ENCODE peak calls at places on chromosomes 5 and 9, in nine cellular contexts. One of them, this sample, is unnamed.

GRCh38 chr9:117247271-117247670 is 167.6 kb downstream of the ASTN2 start:
- DNase-seq in stimulated activated CD4-positive, alpha-beta T cell treated with anti-CD3 and anti-CD28 coated beads, Interleukin-1b, Interleukin-23, amount 100 ng/mL, for 24 hours: no peak
- DNase-seq in tibial artery: no peak
- DNase-seq in mucosa of descending colon: no peak
- DNase-seq in activated CD8-positive, alpha-beta memory T cell treated with anti-CD3 and anti-CD28 coated beads, Interleukin-2, amount 50 U/mL, for 4 hours: no peak
- DNase-seq in testis: peak; percentile 29
- DNase-seq in T-helper 2 cell: no peak
- DNase-seq in NCI-H2081 treated with DMSO at 0.1 percent for 48 hours: no peak
- DNase-seq in kidney glomerular epithelial cell: peak; percentile 2
- DNase-seq in this sample: no peak

GRCh38 chr9:123784513-123784912 is 145.4 kb downstream of the DENND1A start:
- DNase-seq in T-helper 2 cell: no peak
- DNase-seq in stimulated activated CD4-positive, alpha-beta T cell treated with anti-CD3 and anti-CD28 coated beads, Interleukin-1b, Interleukin-23, amount 100 ng/mL, for 24 hours: no peak
- DNase-seq in kidney glomerular epithelial cell: no peak
- DNase-seq in NCI-H2081 treated with DMSO at 0.1 percent for 48 hours: no peak
- DNase-seq in mucosa of descending colon: no peak
- DNase-seq in tibial artery: no peak
- DNase-seq in testis: no peak
- DNase-seq in activated CD8-positive, alpha-beta memory T cell treated with anti-CD3 and anti-CD28 coated beads, Interleukin-2, amount 50 U/mL, for 4 hours: no peak
- DNase-seq in this sample: no peak

GRCh38 chr5:5598547-5599113 is 176.2 kb downstream of the ICE1 start:
- DNase-seq in mucosa of descending colon: no peak
- DNase-seq in tibial artery: no peak
- DNase-seq in testis: no peak
- DNase-seq in NCI-H2081 treated with DMSO at 0.1 percent for 48 hours: no peak
- DNase-seq in activated CD8-positive, alpha-beta memory T cell treated with anti-CD3 and anti-CD28 coated beads, Interleukin-2, amount 50 U/mL, for 4 hours: no peak
- DNase-seq in T-helper 2 cell: no peak
- DNase-seq in stimulated activated CD4-positive, alpha-beta T cell treated with anti-CD3 and anti-CD28 coated beads, Interleukin-1b, Interleukin-23, amount 100 ng/mL, for 24 hours: no peak
- DNase-seq in kidney glomerular epithelial cell: no peak
- DNase-seq in this sample: no peak

GRCh38 chr9:124975131-124975530 is 34.2 kb upstream of the GOLGA1 start:
- DNase-seq in stimulated activated CD4-positive, alpha-beta T cell treated with anti-CD3 and anti-CD28 coated beads, Interleukin-1b, Interleukin-23, amount 100 ng/mL, for 24 hours: no peak
- DNase-seq in T-helper 2 cell: no peak
- DNase-seq in NCI-H2081 treated with DMSO at 0.1 percent for 48 hours: no peak
- DNase-seq in kidney glomerular epithelial cell: no peak
- DNase-seq in activated CD8-positive, alpha-beta memory T cell treated with anti-CD3 and anti-CD28 coated beads, Interleukin-2, amount 50 U/mL, for 4 hours: no peak
- DNase-seq in mucosa of descending colon: no peak
- DNase-seq in testis: no peak
- DNase-seq in tibial artery: no peak
- DNase-seq in this sample: no peak

GRCh38 chr5:136005371-136005770 is 23.4 kb upstream of the TGFBI start:
- DNase-seq in mucosa of descending colon: no peak
- DNase-seq in tibial artery: no peak
- DNase-seq in testis: no peak
- DNase-seq in activated CD8-positive, alpha-beta memory T cell treated with anti-CD3 and anti-CD28 coated beads, Interleukin-2, amount 50 U/mL, for 4 hours: no peak
- DNase-seq in stimulated activated CD4-positive, alpha-beta T cell treated with anti-CD3 and anti-CD28 coated beads, Interleukin-1b, Interleukin-23, amount 100 ng/mL, for 24 hours: no peak
- DNase-seq in NCI-H2081 treated with DMSO at 0.1 percent for 48 hours: no peak
- DNase-seq in kidney glomerular epithelial cell: no peak
- DNase-seq in T-helper 2 cell: no peak
- DNase-seq in this sample: no peak

GRCh38 chr9:131656356-131657030 is 83.4 kb downstream of the RAPGEF1 start:
- DNase-seq in testis: peak; percentile 58
- DNase-seq in mucosa of descending colon: peak; percentile 87
- DNase-seq in kidney glomerular epithelial cell: no peak
- DNase-seq in T-helper 2 cell: peak; percentile 42
- DNase-seq in stimulated activated CD4-positive, alpha-beta T cell treated with anti-CD3 and anti-CD28 coated beads, Interleukin-1b, Interleukin-23, amount 100 ng/mL, for 24 hours: no peak
- DNase-seq in NCI-H2081 treated with DMSO at 0.1 percent for 48 hours: no peak
- DNase-seq in activated CD8-positive, alpha-beta memory T cell treated with anti-CD3 and anti-CD28 coated beads, Interleukin-2, amount 50 U/mL, for 4 hours: peak; percentile 70
- DNase-seq in tibial artery: peak; percentile 82
- DNase-seq in this sample: peak; percentile 90

GRCh38 chr9:130260816-130261765 is 4.5 kb upstream of the HMCN2 start:
- DNase-seq in kidney glomerular epithelial cell: no peak
- DNase-seq in mucosa of descending colon: no peak
- DNase-seq in activated CD8-positive, alpha-beta memory T cell treated with anti-CD3 and anti-CD28 coated beads, Interleukin-2, amount 50 U/mL, for 4 hours: no peak
- DNase-seq in stimulated activated CD4-positive, alpha-beta T cell treated with anti-CD3 and anti-CD28 coated beads, Interleukin-1b, Interleukin-23, amount 100 ng/mL, for 24 hours: no peak
- DNase-seq in NCI-H2081 treated with DMSO at 0.1 percent for 48 hours: no peak
- DNase-seq in testis: no peak
- DNase-seq in T-helper 2 cell: no peak
- DNase-seq in tibial artery: peak; percentile 28
- DNase-seq in this sample: no peak

GRCh38 chr5:124700930-124701458 is 45.4 kb downstream of the ZNF608 start:
- DNase-seq in stimulated activated CD4-positive, alpha-beta T cell treated with anti-CD3 and anti-CD28 coated beads, Interleukin-1b, Interleukin-23, amount 100 ng/mL, for 24 hours: no peak
- DNase-seq in testis: no peak
- DNase-seq in mucosa of descending colon: no peak
- DNase-seq in tibial artery: no peak
- DNase-seq in kidney glomerular epithelial cell: no peak
- DNase-seq in NCI-H2081 treated with DMSO at 0.1 percent for 48 hours: no peak
- DNase-seq in T-helper 2 cell: no peak
- DNase-seq in activated CD8-positive, alpha-beta memory T cell treated with anti-CD3 and anti-CD28 coated beads, Interleukin-2, amount 50 U/mL, for 4 hours: no peak
- DNase-seq in this sample: no peak

GRCh38 chr5:136364307-136364706 is 1.0 kb downstream of the TRPC7 start:
- DNase-seq in testis: no peak
- DNase-seq in stimulated activated CD4-positive, alpha-beta T cell treated with anti-CD3 and anti-CD28 coated beads, Interleukin-1b, Interleukin-23, amount 100 ng/mL, for 24 hours: no peak
- DNase-seq in activated CD8-positive, alpha-beta memory T cell treated with anti-CD3 and anti-CD28 coated beads, Interleukin-2, amount 50 U/mL, for 4 hours: no peak
- DNase-seq in kidney glomerular epithelial cell: no peak
- DNase-seq in mucosa of descending colon: no peak
- DNase-seq in tibial artery: no peak
- DNase-seq in NCI-H2081 treated with DMSO at 0.1 percent for 48 hours: no peak
- DNase-seq in T-helper 2 cell: no peak
- DNase-seq in this sample: no peak

GRCh38 chr5:119328753-119329602 is 26.8 kb upstream of the TNFAIP8 start:
- DNase-seq in NCI-H2081 treated with DMSO at 0.1 percent for 48 hours: no peak
- DNase-seq in kidney glomerular epithelial cell: peak; percentile 55
- DNase-seq in tibial artery: no peak
- DNase-seq in stimulated activated CD4-positive, alpha-beta T cell treated with anti-CD3 and anti-CD28 coated beads, Interleukin-1b, Interleukin-23, amount 100 ng/mL, for 24 hours: no peak
- DNase-seq in mucosa of descending colon: peak; percentile 69
- DNase-seq in testis: no peak
- DNase-seq in T-helper 2 cell: peak; percentile 61
- DNase-seq in activated CD8-positive, alpha-beta memory T cell treated with anti-CD3 and anti-CD28 coated beads, Interleukin-2, amount 50 U/mL, for 4 hours: peak; percentile 59
- DNase-seq in this sample: no peak

GRCh38 chr5:149422429-149423286 is 43.6 kb upstream of the IL17B start:
- DNase-seq in activated CD8-positive, alpha-beta memory T cell treated with anti-CD3 and anti-CD28 coated beads, Interleukin-2, amount 50 U/mL, for 4 hours: no peak
- DNase-seq in tibial artery: no peak
- DNase-seq in T-helper 2 cell: no peak
- DNase-seq in kidney glomerular epithelial cell: peak; percentile 24
- DNase-seq in NCI-H2081 treated with DMSO at 0.1 percent for 48 hours: no peak
- DNase-seq in mucosa of descending colon: peak; percentile 63
- DNase-seq in stimulated activated CD4-positive, alpha-beta T cell treated with anti-CD3 and anti-CD28 coated beads, Interleukin-1b, Interleukin-23, amount 100 ng/mL, for 24 hours: no peak
- DNase-seq in testis: peak; percentile 89
- DNase-seq in this sample: peak; percentile 93

GRCh38 chr9:129995409-129996160 is 47.4 kb downstream of the FNBP1 start:
- DNase-seq in testis: peak; percentile 72
- DNase-seq in mucosa of descending colon: no peak
- DNase-seq in NCI-H2081 treated with DMSO at 0.1 percent for 48 hours: no peak
- DNase-seq in T-helper 2 cell: no peak
- DNase-seq in kidney glomerular epithelial cell: no peak
- DNase-seq in tibial artery: no peak
- DNase-seq in activated CD8-positive, alpha-beta memory T cell treated with anti-CD3 and anti-CD28 coated beads, Interleukin-2, amount 50 U/mL, for 4 hours: no peak
- DNase-seq in stimulated activated CD4-positive, alpha-beta T cell treated with anti-CD3 and anti-CD28 coated beads, Interleukin-1b, Interleukin-23, amount 100 ng/mL, for 24 hours: no peak
- DNase-seq in this sample: peak; percentile 34

GRCh38 chr5:113058706-113059226 is 82.2 kb downstream of the DCP2 start:
- DNase-seq in kidney glomerular epithelial cell: no peak
- DNase-seq in mucosa of descending colon: no peak
- DNase-seq in stimulated activated CD4-positive, alpha-beta T cell treated with anti-CD3 and anti-CD28 coated beads, Interleukin-1b, Interleukin-23, amount 100 ng/mL, for 24 hours: no peak
- DNase-seq in testis: no peak
- DNase-seq in T-helper 2 cell: no peak
- DNase-seq in activated CD8-positive, alpha-beta memory T cell treated with anti-CD3 and anti-CD28 coated beads, Interleukin-2, amount 50 U/mL, for 4 hours: no peak
- DNase-seq in NCI-H2081 treated with DMSO at 0.1 percent for 48 hours: no peak
- DNase-seq in tibial artery: no peak
- DNase-seq in this sample: no peak

GRCh38 chr9:137375321-137376058 is 47.5 kb downstream of the EXD3 start:
- DNase-seq in T-helper 2 cell: no peak
- DNase-seq in mucosa of descending colon: no peak
- DNase-seq in NCI-H2081 treated with DMSO at 0.1 percent for 48 hours: no peak
- DNase-seq in tibial artery: no peak
- DNase-seq in stimulated activated CD4-positive, alpha-beta T cell treated with anti-CD3 and anti-CD28 coated beads, Interleukin-1b, Interleukin-23, amount 100 ng/mL, for 24 hours: no peak
- DNase-seq in kidney glomerular epithelial cell: no peak
- DNase-seq in activated CD8-positive, alpha-beta memory T cell treated with anti-CD3 and anti-CD28 coated beads, Interleukin-2, amount 50 U/mL, for 4 hours: no peak
- DNase-seq in testis: no peak
- DNase-seq in this sample: no peak

GRCh38 chr9:38686923-38687322 is 33.0 kb downstream of the FAM240B start:
- DNase-seq in mucosa of descending colon: no peak
- DNase-seq in activated CD8-positive, alpha-beta memory T cell treated with anti-CD3 and anti-CD28 coated beads, Interleukin-2, amount 50 U/mL, for 4 hours: no peak
- DNase-seq in NCI-H2081 treated with DMSO at 0.1 percent for 48 hours: no peak
- DNase-seq in stimulated activated CD4-positive, alpha-beta T cell treated with anti-CD3 and anti-CD28 coated beads, Interleukin-1b, Interleukin-23, amount 100 ng/mL, for 24 hours: no peak
- DNase-seq in tibial artery: no peak
- DNase-seq in testis: no peak
- DNase-seq in kidney glomerular epithelial cell: no peak
- DNase-seq in T-helper 2 cell: no peak
- DNase-seq in this sample: no peak

GRCh38 chr9:105204416-105204815 is 40.0 kb upstream of the SLC44A1 start:
- DNase-seq in testis: no peak
- DNase-seq in NCI-H2081 treated with DMSO at 0.1 percent for 48 hours: no peak
- DNase-seq in tibial artery: no peak
- DNase-seq in mucosa of descending colon: no peak
- DNase-seq in T-helper 2 cell: no peak
- DNase-seq in activated CD8-positive, alpha-beta memory T cell treated with anti-CD3 and anti-CD28 coated beads, Interleukin-2, amount 50 U/mL, for 4 hours: no peak
- DNase-seq in stimulated activated CD4-positive, alpha-beta T cell treated with anti-CD3 and anti-CD28 coated beads, Interleukin-1b, Interleukin-23, amount 100 ng/mL, for 24 hours: no peak
- DNase-seq in kidney glomerular epithelial cell: no peak
- DNase-seq in this sample: no peak

GRCh38 chr9:114790521-114790920 is 15.3 kb downstream of the TNFSF15 start:
- DNase-seq in mucosa of descending colon: no peak
- DNase-seq in kidney glomerular epithelial cell: peak; percentile 67
- DNase-seq in testis: no peak
- DNase-seq in activated CD8-positive, alpha-beta memory T cell treated with anti-CD3 and anti-CD28 coated beads, Interleukin-2, amount 50 U/mL, for 4 hours: no peak
- DNase-seq in T-helper 2 cell: no peak
- DNase-seq in NCI-H2081 treated with DMSO at 0.1 percent for 48 hours: no peak
- DNase-seq in tibial artery: no peak
- DNase-seq in stimulated activated CD4-positive, alpha-beta T cell treated with anti-CD3 and anti-CD28 coated beads, Interleukin-1b, Interleukin-23, amount 100 ng/mL, for 24 hours: no peak
- DNase-seq in this sample: no peak

GRCh38 chr5:102792705-102793104 is 37.6 kb downstream of the PAM start:
- DNase-seq in activated CD8-positive, alpha-beta memory T cell treated with anti-CD3 and anti-CD28 coated beads, Interleukin-2, amount 50 U/mL, for 4 hours: no peak
- DNase-seq in T-helper 2 cell: no peak
- DNase-seq in stimulated activated CD4-positive, alpha-beta T cell treated with anti-CD3 and anti-CD28 coated beads, Interleukin-1b, Interleukin-23, amount 100 ng/mL, for 24 hours: no peak
- DNase-seq in mucosa of descending colon: no peak
- DNase-seq in testis: no peak
- DNase-seq in kidney glomerular epithelial cell: no peak
- DNase-seq in NCI-H2081 treated with DMSO at 0.1 percent for 48 hours: no peak
- DNase-seq in tibial artery: no peak
- DNase-seq in this sample: no peak

GRCh38 chr9:89878687-89879086 is 273.9 kb downstream of the GADD45G start:
- DNase-seq in kidney glomerular epithelial cell: no peak
- DNase-seq in stimulated activated CD4-positive, alpha-beta T cell treated with anti-CD3 and anti-CD28 coated beads, Interleukin-1b, Interleukin-23, amount 100 ng/mL, for 24 hours: no peak
- DNase-seq in mucosa of descending colon: no peak
- DNase-seq in T-helper 2 cell: no peak
- DNase-seq in testis: peak; percentile 56
- DNase-seq in NCI-H2081 treated with DMSO at 0.1 percent for 48 hours: peak; percentile 50
- DNase-seq in activated CD8-positive, alpha-beta memory T cell treated with anti-CD3 and anti-CD28 coated beads, Interleukin-2, amount 50 U/mL, for 4 hours: no peak
- DNase-seq in tibial artery: peak; percentile 66
- DNase-seq in this sample: peak; percentile 94

GRCh38 chr9:118401551-118401950 is 697.3 kb downstream of the TLR4 start:
- DNase-seq in kidney glomerular epithelial cell: no peak
- DNase-seq in testis: no peak
- DNase-seq in tibial artery: no peak
- DNase-seq in NCI-H2081 treated with DMSO at 0.1 percent for 48 hours: no peak
- DNase-seq in mucosa of descending colon: no peak
- DNase-seq in T-helper 2 cell: no peak
- DNase-seq in activated CD8-positive, alpha-beta memory T cell treated with anti-CD3 and anti-CD28 coated beads, Interleukin-2, amount 50 U/mL, for 4 hours: no peak
- DNase-seq in stimulated activated CD4-positive, alpha-beta T cell treated with anti-CD3 and anti-CD28 coated beads, Interleukin-1b, Interleukin-23, amount 100 ng/mL, for 24 hours: no peak
- DNase-seq in this sample: no peak

GRCh38 chr5:30390095-30390494 is 803.4 kb upstream of the CDH6 start:
- DNase-seq in kidney glomerular epithelial cell: peak; percentile 75
- DNase-seq in activated CD8-positive, alpha-beta memory T cell treated with anti-CD3 and anti-CD28 coated beads, Interleukin-2, amount 50 U/mL, for 4 hours: no peak
- DNase-seq in stimulated activated CD4-positive, alpha-beta T cell treated with anti-CD3 and anti-CD28 coated beads, Interleukin-1b, Interleukin-23, amount 100 ng/mL, for 24 hours: no peak
- DNase-seq in NCI-H2081 treated with DMSO at 0.1 percent for 48 hours: no peak
- DNase-seq in tibial artery: no peak
- DNase-seq in testis: no peak
- DNase-seq in mucosa of descending colon: no peak
- DNase-seq in T-helper 2 cell: no peak
- DNase-seq in this sample: no peak

GRCh38 chr5:154421868-154422267 is 23.9 kb upstream of the SAP30L start:
- DNase-seq in mucosa of descending colon: no peak
- DNase-seq in stimulated activated CD4-positive, alpha-beta T cell treated with anti-CD3 and anti-CD28 coated beads, Interleukin-1b, Interleukin-23, amount 100 ng/mL, for 24 hours: no peak
- DNase-seq in tibial artery: no peak
- DNase-seq in NCI-H2081 treated with DMSO at 0.1 percent for 48 hours: no peak
- DNase-seq in activated CD8-positive, alpha-beta memory T cell treated with anti-CD3 and anti-CD28 coated beads, Interleukin-2, amount 50 U/mL, for 4 hours: no peak
- DNase-seq in kidney glomerular epithelial cell: no peak
- DNase-seq in T-helper 2 cell: no peak
- DNase-seq in testis: no peak
- DNase-seq in this sample: no peak

GRCh38 chr5:172553838-172554344 is 87.2 kb upstream of the NEURL1B start:
- DNase-seq in kidney glomerular epithelial cell: no peak
- DNase-seq in tibial artery: no peak
- DNase-seq in stimulated activated CD4-positive, alpha-beta T cell treated with anti-CD3 and anti-CD28 coated beads, Interleukin-1b, Interleukin-23, amount 100 ng/mL, for 24 hours: no peak
- DNase-seq in NCI-H2081 treated with DMSO at 0.1 percent for 48 hours: no peak
- DNase-seq in T-helper 2 cell: no peak
- DNase-seq in activated CD8-positive, alpha-beta memory T cell treated with anti-CD3 and anti-CD28 coated beads, Interleukin-2, amount 50 U/mL, for 4 hours: no peak
- DNase-seq in mucosa of descending colon: no peak
- DNase-seq in testis: no peak
- DNase-seq in this sample: no peak

GRCh38 chr9:134738869-134739659 is 97.5 kb downstream of the COL5A1 start:
- DNase-seq in tibial artery: peak; percentile 70
- DNase-seq in T-helper 2 cell: peak; percentile 20
- DNase-seq in activated CD8-positive, alpha-beta memory T cell treated with anti-CD3 and anti-CD28 coated beads, Interleukin-2, amount 50 U/mL, for 4 hours: peak; percentile 38
- DNase-seq in NCI-H2081 treated with DMSO at 0.1 percent for 48 hours: no peak
- DNase-seq in mucosa of descending colon: no peak
- DNase-seq in kidney glomerular epithelial cell: peak; percentile 36
- DNase-seq in testis: peak; percentile 83
- DNase-seq in stimulated activated CD4-positive, alpha-beta T cell treated with anti-CD3 and anti-CD28 coated beads, Interleukin-1b, Interleukin-23, amount 100 ng/mL, for 24 hours: peak; percentile 17
- DNase-seq in this sample: peak; percentile 40

GRCh38 chr5:168651654-168652053 is 72.5 kb upstream of the PANK3 start:
- DNase-seq in testis: no peak
- DNase-seq in NCI-H2081 treated with DMSO at 0.1 percent for 48 hours: no peak
- DNase-seq in kidney glomerular epithelial cell: peak; percentile 43
- DNase-seq in stimulated activated CD4-positive, alpha-beta T cell treated with anti-CD3 and anti-CD28 coated beads, Interleukin-1b, Interleukin-23, amount 100 ng/mL, for 24 hours: no peak
- DNase-seq in tibial artery: no peak
- DNase-seq in T-helper 2 cell: no peak
- DNase-seq in mucosa of descending colon: no peak
- DNase-seq in activated CD8-positive, alpha-beta memory T cell treated with anti-CD3 and anti-CD28 coated beads, Interleukin-2, amount 50 U/mL, for 4 hours: no peak
- DNase-seq in this sample: peak; percentile 38

GRCh38 chr5:127875235-127876021 is 172.2 kb downstream of the CCDC192 start:
- DNase-seq in T-helper 2 cell: no peak
- DNase-seq in kidney glomerular epithelial cell: peak; percentile 81
- DNase-seq in mucosa of descending colon: no peak
- DNase-seq in testis: peak; percentile 16
- DNase-seq in stimulated activated CD4-positive, alpha-beta T cell treated with anti-CD3 and anti-CD28 coated beads, Interleukin-1b, Interleukin-23, amount 100 ng/mL, for 24 hours: no peak
- DNase-seq in NCI-H2081 treated with DMSO at 0.1 percent for 48 hours: peak; percentile 0
- DNase-seq in tibial artery: no peak
- DNase-seq in activated CD8-positive, alpha-beta memory T cell treated with anti-CD3 and anti-CD28 coated beads, Interleukin-2, amount 50 U/mL, for 4 hours: no peak
- DNase-seq in this sample: peak; percentile 89

GRCh38 chr5:159884917-159885620 is 31.2 kb upstream of the ADRA1B start:
- DNase-seq in testis: no peak
- DNase-seq in mucosa of descending colon: no peak
- DNase-seq in T-helper 2 cell: no peak
- DNase-seq in kidney glomerular epithelial cell: no peak
- DNase-seq in activated CD8-positive, alpha-beta memory T cell treated with anti-CD3 and anti-CD28 coated beads, Interleukin-2, amount 50 U/mL, for 4 hours: no peak
- DNase-seq in stimulated activated CD4-positive, alpha-beta T cell treated with anti-CD3 and anti-CD28 coated beads, Interleukin-1b, Interleukin-23, amount 100 ng/mL, for 24 hours: no peak
- DNase-seq in tibial artery: no peak
- DNase-seq in NCI-H2081 treated with DMSO at 0.1 percent for 48 hours: no peak
- DNase-seq in this sample: no peak

GRCh38 chr5:36230151-36230788 is 11.5 kb downstream of the NADK2 start:
- DNase-seq in activated CD8-positive, alpha-beta memory T cell treated with anti-CD3 and anti-CD28 coated beads, Interleukin-2, amount 50 U/mL, for 4 hours: no peak
- DNase-seq in NCI-H2081 treated with DMSO at 0.1 percent for 48 hours: no peak
- DNase-seq in tibial artery: no peak
- DNase-seq in testis: no peak
- DNase-seq in mucosa of descending colon: no peak
- DNase-seq in T-helper 2 cell: no peak
- DNase-seq in kidney glomerular epithelial cell: no peak
- DNase-seq in stimulated activated CD4-positive, alpha-beta T cell treated with anti-CD3 and anti-CD28 coated beads, Interleukin-1b, Interleukin-23, amount 100 ng/mL, for 24 hours: no peak
- DNase-seq in this sample: no peak

GRCh38 chr5:108168915-108169314 is 213.0 kb downstream of the FBXL17 start:
- DNase-seq in NCI-H2081 treated with DMSO at 0.1 percent for 48 hours: no peak
- DNase-seq in mucosa of descending colon: no peak
- DNase-seq in tibial artery: no peak
- DNase-seq in activated CD8-positive, alpha-beta memory T cell treated with anti-CD3 and anti-CD28 coated beads, Interleukin-2, amount 50 U/mL, for 4 hours: no peak
- DNase-seq in T-helper 2 cell: no peak
- DNase-seq in kidney glomerular epithelial cell: no peak
- DNase-seq in stimulated activated CD4-positive, alpha-beta T cell treated with anti-CD3 and anti-CD28 coated beads, Interleukin-1b, Interleukin-23, amount 100 ng/mL, for 24 hours: no peak
- DNase-seq in testis: no peak
- DNase-seq in this sample: no peak

GRCh38 chr5:103102234-103102633 is 17.7 kb downstream of the GIN1 start:
- DNase-seq in kidney glomerular epithelial cell: no peak
- DNase-seq in tibial artery: no peak
- DNase-seq in activated CD8-positive, alpha-beta memory T cell treated with anti-CD3 and anti-CD28 coated beads, Interleukin-2, amount 50 U/mL, for 4 hours: no peak
- DNase-seq in testis: no peak
- DNase-seq in T-helper 2 cell: no peak
- DNase-seq in stimulated activated CD4-positive, alpha-beta T cell treated with anti-CD3 and anti-CD28 coated beads, Interleukin-1b, Interleukin-23, amount 100 ng/mL, for 24 hours: no peak
- DNase-seq in mucosa of descending colon: no peak
- DNase-seq in NCI-H2081 treated with DMSO at 0.1 percent for 48 hours: no peak
- DNase-seq in this sample: no peak

GRCh38 chr9:115913666-115914065 is 239.9 kb upstream of the PAPPA start:
- DNase-seq in T-helper 2 cell: no peak
- DNase-seq in kidney glomerular epithelial cell: no peak
- DNase-seq in mucosa of descending colon: no peak
- DNase-seq in activated CD8-positive, alpha-beta memory T cell treated with anti-CD3 and anti-CD28 coated beads, Interleukin-2, amount 50 U/mL, for 4 hours: no peak
- DNase-seq in NCI-H2081 treated with DMSO at 0.1 percent for 48 hours: no peak
- DNase-seq in tibial artery: no peak
- DNase-seq in stimulated activated CD4-positive, alpha-beta T cell treated with anti-CD3 and anti-CD28 coated beads, Interleukin-1b, Interleukin-23, amount 100 ng/mL, for 24 hours: no peak
- DNase-seq in testis: no peak
- DNase-seq in this sample: no peak